ENCODE peak calls at places on chromosomes 1 and 21, in eight cellular contexts. S is activated effector memory CD4-positive, alpha-beta T cell treated with anti-CD3 and anti-CD28 coated beads, Interleukin-2, amount 50 U/mL, for 16 hours; Z is 8988T; L is effector CD8-positive, alpha-beta T cell; X is stomach; C is aorta; M is ELF-1; U is EH. G is an unnamed sample.

GRCh38 chr1:172279951-172280350 is 140.5 kb upstream of the C1orf105 start:
- DNase-seq in Z (no peak), L (no peak), M (no peak), U (peak; percentile 38), S (no peak), C (no peak), X (no peak), G (no peak)

GRCh38 chr1:94773296-94773809 is 46.8 kb upstream of the SLC44A3 start:
- DNase-seq in U (no peak), Z (no peak), S (no peak), X (no peak), M (peak; percentile 40), L (no peak), C (no peak), G (no peak)

GRCh38 chr1:183719289-183719688 is 66.2 kb upstream of the APOBEC4 start:
- DNase-seq in L (no peak), X (no peak), U (no peak), S (no peak), C (no peak), M (peak; percentile 60), Z (no peak), G (no peak)

GRCh38 chr1:119582801-119583200 is 65.3 kb downstream of the ZNF697 start:
- DNase-seq in S (no peak), C (no peak), U (peak; percentile 67), X (peak; percentile 32), M (peak; percentile 73), Z (peak; percentile 9), L (no peak), G (no peak)

GRCh38 chr1:3590145-3590768 is 21.1 kb downstream of the MEGF6 start:
- DNase-seq in S (no peak), U (no peak), L (no peak), C (no peak), Z (no peak), X (peak; percentile 31), M (no peak), G (no peak)

GRCh38 chr1:21909787-21910503 is 27.2 kb downstream of the HSPG2 start:
- DNase-seq in C (peak; percentile 89), S (no peak), X (no peak), L (no peak), U (peak; percentile 83), Z (no peak), M (peak; percentile 73), G (peak; percentile 55)

GRCh38 chr1:196078691-196079090 is 529.5 kb downstream of the KCNT2 start:
- DNase-seq in X (no peak), L (no peak), Z (no peak), C (no peak), M (no peak), S (no peak), U (peak; percentile 1), G (no peak)

GRCh38 chr1:154609398-154610380 is 1.7 kb upstream of the ADAR start:
- DNase-seq in M (peak; percentile 73), X (no peak), S (peak; percentile 80), C (no peak), L (peak; percentile 11), Z (no peak), U (peak; percentile 71), G (peak; percentile 36)

GRCh38 chr1:24870551-24871195 is 59.4 kb downstream of the RUNX3 start:
- DNase-seq in S (peak; percentile 63), U (no peak), Z (no peak), L (no peak), X (peak; percentile 24), M (no peak), C (peak; percentile 76), G (no peak)

GRCh38 chr1:6545276-6545934 is 8.9 kb downstream of the NOL9 start:
- DNase-seq in Z (no peak), S (no peak), M (no peak), U (no peak), L (no peak), C (peak; percentile 11), X (no peak), G (no peak)

GRCh38 chr1:39885516-39885915 is 2.2 kb upstream of the TRIT1 start:
- DNase-seq in X (no peak), S (no peak), C (no peak), L (no peak), M (no peak), Z (no peak), U (no peak), G (no peak)

GRCh38 chr1:197633447-197634039 is 141.7 kb downstream of the DENND1B start:
- DNase-seq in X (no peak), U (no peak), Z (no peak), C (no peak), M (no peak), L (no peak), S (no peak), G (no peak)

GRCh38 chr1:208639382-208639781 is 395.2 kb upstream of the PLXNA2 start:
- DNase-seq in X (no peak), U (no peak), S (no peak), C (no peak), Z (no peak), M (no peak), L (no peak), G (no peak)

GRCh38 chr1:84971957-84972356 is 25.0 kb downstream of the MCOLN2 start:
- DNase-seq in X (no peak), S (no peak), Z (no peak), L (no peak), C (no peak), M (no peak), U (no peak), G (no peak)

GRCh38 chr21:21921410-21922232 is 923.4 kb downstream of the NCAM2 start:
- DNase-seq in C (no peak), M (no peak), S (no peak), U (peak; percentile 16), Z (no peak), X (no peak), L (no peak), G (no peak)

GRCh38 chr1:24742090-24742938 is 2.9 kb upstream of the CLIC4 start:
- DNase-seq in M (peak; percentile 82), U (peak; percentile 93), S (no peak), X (peak; percentile 23), L (no peak), C (peak; percentile 51), Z (no peak), G (peak; percentile 39)

G was measured in GM06990.